ENCODE peak calls at places on chromosomes 3 and 15, in six cellular contexts. One of them, this sample, is unnamed.
A peak's percentile ranks its signal among the peaks of the same experiment; 100 is the strongest.

GRCh38 chr15:49848824-49849209 is 228.0 kb downstream of the DTWD1 start:
- DNase-seq in lower lobe of right lung: no peak
- DNase-seq in PC-3: no peak
- DNase-seq in psoas muscle: no peak
- DNase-seq in CD8-positive, alpha-beta T cell: no peak
- DNase-seq in BJ: no peak
- DNase-seq in this sample: no peak

GRCh38 chr15:39344662-39345141 is 236.2 kb upstream of the THBS1 start:
- DNase-seq in BJ: no peak
- DNase-seq in CD8-positive, alpha-beta T cell: no peak
- DNase-seq in PC-3: peak; percentile 51
- DNase-seq in psoas muscle: no peak
- DNase-seq in lower lobe of right lung: no peak
- DNase-seq in this sample: no peak

GRCh38 chr3:24595801-24596200 is 101.2 kb upstream of the THRB start:
- DNase-seq in BJ: no peak
- DNase-seq in lower lobe of right lung: no peak
- DNase-seq in CD8-positive, alpha-beta T cell: no peak
- DNase-seq in PC-3: peak; percentile 88
- DNase-seq in psoas muscle: no peak
- DNase-seq in this sample: no peak

GRCh38 chr3:139128803-139129202 is 84.1 kb upstream of the PRR23C start:
- DNase-seq in CD8-positive, alpha-beta T cell: no peak
- DNase-seq in BJ: no peak
- DNase-seq in PC-3: no peak
- DNase-seq in lower lobe of right lung: no peak
- DNase-seq in psoas muscle: no peak
- DNase-seq in this sample: no peak

GRCh38 chr15:73567022-73567421 is 66.2 kb downstream of the NPTN start:
- DNase-seq in psoas muscle: no peak
- DNase-seq in CD8-positive, alpha-beta T cell: no peak
- DNase-seq in BJ: no peak
- DNase-seq in lower lobe of right lung: no peak
- DNase-seq in PC-3: no peak
- DNase-seq in this sample: no peak

GRCh38 chr3:162998205-162998604 is 1501.6 kb downstream of the OTOL1 start:
- DNase-seq in PC-3: no peak
- DNase-seq in lower lobe of right lung: no peak
- DNase-seq in BJ: no peak
- DNase-seq in psoas muscle: no peak
- DNase-seq in CD8-positive, alpha-beta T cell: no peak
- DNase-seq in this sample: no peak

GRCh38 chr3:157175678-157176077 is 15.7 kb upstream of the CCNL1 start:
- DNase-seq in psoas muscle: no peak
- DNase-seq in BJ: no peak
- DNase-seq in PC-3: no peak
- DNase-seq in lower lobe of right lung: peak; percentile 71
- DNase-seq in CD8-positive, alpha-beta T cell: peak; percentile 23
- DNase-seq in this sample: no peak

GRCh38 chr15:92634046-92634445 is 21.5 kb downstream of the FAM174B start:
- DNase-seq in psoas muscle: no peak
- DNase-seq in BJ: no peak
- DNase-seq in CD8-positive, alpha-beta T cell: no peak
- DNase-seq in PC-3: no peak
- DNase-seq in lower lobe of right lung: no peak
- DNase-seq in this sample: no peak

GRCh38 chr3:59522550-59522949 is 472.7 kb upstream of the CFAP20DC start:
- DNase-seq in PC-3: peak; percentile 10
- DNase-seq in BJ: no peak
- DNase-seq in lower lobe of right lung: no peak
- DNase-seq in CD8-positive, alpha-beta T cell: no peak
- DNase-seq in psoas muscle: no peak
- DNase-seq in this sample: no peak

GRCh38 chr3:175208316-175208715 is 349.2 kb downstream of the NAALADL2 start:
- DNase-seq in psoas muscle: no peak
- DNase-seq in BJ: no peak
- DNase-seq in PC-3: no peak
- DNase-seq in CD8-positive, alpha-beta T cell: no peak
- DNase-seq in lower lobe of right lung: no peak
- DNase-seq in this sample: no peak

GRCh38 chr3:162492446-162493081 is 996.0 kb downstream of the OTOL1 start:
- DNase-seq in BJ: peak; percentile 73
- DNase-seq in lower lobe of right lung: no peak
- DNase-seq in PC-3: peak; percentile 75
- DNase-seq in CD8-positive, alpha-beta T cell: no peak
- DNase-seq in psoas muscle: no peak
- DNase-seq in this sample: peak; percentile 1

GRCh38 chr3:4834403-4834866 is 144.8 kb upstream of the BHLHE40 start:
- DNase-seq in psoas muscle: no peak
- DNase-seq in CD8-positive, alpha-beta T cell: peak; percentile 71
- DNase-seq in BJ: no peak
- DNase-seq in PC-3: no peak
- DNase-seq in lower lobe of right lung: peak; percentile 63
- DNase-seq in this sample: no peak

GRCh38 chr3:187677604-187678003 is 7.4 kb upstream of the SST start:
- DNase-seq in PC-3: no peak
- DNase-seq in lower lobe of right lung: no peak
- DNase-seq in CD8-positive, alpha-beta T cell: no peak
- DNase-seq in psoas muscle: no peak
- DNase-seq in BJ: peak; percentile 80
- DNase-seq in this sample: no peak

GRCh38 chr3:108004647-108005046 is 86.2 kb downstream of the CD47 start:
- DNase-seq in BJ: no peak
- DNase-seq in CD8-positive, alpha-beta T cell: no peak
- DNase-seq in psoas muscle: no peak
- DNase-seq in PC-3: no peak
- DNase-seq in lower lobe of right lung: peak; percentile 61
- DNase-seq in this sample: no peak

GRCh38 chr15:74022706-74023470 is 28.4 kb downstream of the PML start:
- DNase-seq in lower lobe of right lung: no peak
- DNase-seq in BJ: no peak
- DNase-seq in CD8-positive, alpha-beta T cell: no peak
- DNase-seq in PC-3: no peak
- DNase-seq in psoas muscle: no peak
- DNase-seq in this sample: no peak

GRCh38 chr15:40103124-40103858 is 5.4 kb downstream of the BMF start:
- DNase-seq in CD8-positive, alpha-beta T cell: no peak
- DNase-seq in BJ: peak; percentile 50
- DNase-seq in psoas muscle: peak; percentile 84
- DNase-seq in lower lobe of right lung: peak; percentile 87
- DNase-seq in PC-3: peak; percentile 91
- DNase-seq in this sample: no peak

GRCh38 chr15:89075846-89076245 is 12.4 kb upstream of the ABHD2 start:
- DNase-seq in psoas muscle: no peak
- DNase-seq in BJ: no peak
- DNase-seq in PC-3: no peak
- DNase-seq in CD8-positive, alpha-beta T cell: no peak
- DNase-seq in lower lobe of right lung: no peak
- DNase-seq in this sample: no peak

GRCh38 chr3:45198264-45199260 is 27.5 kb downstream of the TMEM158 start:
- DNase-seq in psoas muscle: no peak
- DNase-seq in CD8-positive, alpha-beta T cell: no peak
- DNase-seq in lower lobe of right lung: no peak
- DNase-seq in BJ: no peak
- DNase-seq in PC-3: no peak
- DNase-seq in this sample: no peak

GRCh38 chr15:79031201-79031600 is 59.4 kb downstream of the RASGRF1 start:
- DNase-seq in lower lobe of right lung: no peak
- DNase-seq in PC-3: no peak
- DNase-seq in psoas muscle: no peak
- DNase-seq in BJ: no peak
- DNase-seq in CD8-positive, alpha-beta T cell: no peak
- DNase-seq in this sample: no peak

GRCh38 chr3:43268636-43269035 is 17.7 kb upstream of the SNRK start:
- DNase-seq in lower lobe of right lung: no peak
- DNase-seq in PC-3: peak; percentile 37
- DNase-seq in BJ: no peak
- DNase-seq in psoas muscle: no peak
- DNase-seq in CD8-positive, alpha-beta T cell: no peak
- DNase-seq in this sample: no peak

GRCh38 chr3:49654955-49655556 is 19.1 kb upstream of the APEH start:
- DNase-seq in lower lobe of right lung: no peak
- DNase-seq in CD8-positive, alpha-beta T cell: no peak
- DNase-seq in PC-3: no peak
- DNase-seq in BJ: no peak
- DNase-seq in psoas muscle: no peak
- DNase-seq in this sample: no peak

GRCh38 chr15:74793135-74794028 is 11.5 kb downstream of the CSK start:
- DNase-seq in BJ: no peak
- DNase-seq in psoas muscle: no peak
- DNase-seq in lower lobe of right lung: no peak
- DNase-seq in CD8-positive, alpha-beta T cell: peak; percentile 85
- DNase-seq in PC-3: no peak
- DNase-seq in this sample: no peak

GRCh38 chr3:31077021-31077601 is 182.7 kb upstream of the GADL1 start:
- DNase-seq in PC-3: peak; percentile 97
- DNase-seq in psoas muscle: no peak
- DNase-seq in CD8-positive, alpha-beta T cell: no peak
- DNase-seq in lower lobe of right lung: no peak
- DNase-seq in BJ: peak; percentile 75
- DNase-seq in this sample: peak; percentile 89

GRCh38 chr3:45180899-45181298 is 34.7 kb upstream of the CDCP1 start:
- DNase-seq in BJ: no peak
- DNase-seq in lower lobe of right lung: no peak
- DNase-seq in PC-3: no peak
- DNase-seq in CD8-positive, alpha-beta T cell: no peak
- DNase-seq in psoas muscle: no peak
- DNase-seq in this sample: no peak

GRCh38 chr3:18098960-18099587 is 326.1 kb downstream of the SATB1 start:
- DNase-seq in BJ: peak; percentile 69
- DNase-seq in CD8-positive, alpha-beta T cell: no peak
- DNase-seq in lower lobe of right lung: no peak
- DNase-seq in PC-3: peak; percentile 99
- DNase-seq in psoas muscle: no peak
- DNase-seq in this sample: peak; percentile 92

GRCh38 chr3:197674741-197675567 is 61.8 kb downstream of the RUBCN start:
- DNase-seq in PC-3: no peak
- DNase-seq in CD8-positive, alpha-beta T cell: no peak
- DNase-seq in lower lobe of right lung: no peak
- DNase-seq in psoas muscle: no peak
- DNase-seq in BJ: no peak
- DNase-seq in this sample: no peak
- H3K36me3 ChIP-seq in PC-3: peaks cover 10% of the 10 kb centered on the region
- H3K36me3 ChIP-seq in CD8-positive, alpha-beta T cell: peaks cover 10% of the 10 kb centered on the region
- H3K36me3 ChIP-seq in lower lobe of right lung: peaks cover 63% of the 10 kb centered on the region
- H3K36me3 ChIP-seq in psoas muscle: peaks cover 69% of the 10 kb centered on the region
- H3K36me3 ChIP-seq in BJ: peaks cover 22% of the 10 kb centered on the region
- H3K36me3 ChIP-seq in this sample: no peaks in the 10 kb centered on the region

GRCh38 chr3:12796171-12797123 is at the start of gene CAND2:
- DNase-seq in CD8-positive, alpha-beta T cell: peak; percentile 41
- DNase-seq in lower lobe of right lung: peak; percentile 69
- DNase-seq in PC-3: no peak
- DNase-seq in BJ: no peak
- DNase-seq in psoas muscle: peak; percentile 83
- DNase-seq in this sample: no peak
- H3K4me3 ChIP-seq in CD8-positive, alpha-beta T cell: peak within 1 kb of the TSS; percentile 67
- H3K4me3 ChIP-seq in lower lobe of right lung: peak within 1 kb of the TSS; percentile 67
- H3K4me3 ChIP-seq in PC-3: peak within 1 kb of the TSS; percentile 65
- H3K4me3 ChIP-seq in BJ: peak within 1 kb of the TSS; percentile 46
- H3K4me3 ChIP-seq in psoas muscle: peak within 1 kb of the TSS; percentile 84
- H3K4me3 ChIP-seq in this sample: peak within 1 kb of the TSS; percentile 43

DNA sequence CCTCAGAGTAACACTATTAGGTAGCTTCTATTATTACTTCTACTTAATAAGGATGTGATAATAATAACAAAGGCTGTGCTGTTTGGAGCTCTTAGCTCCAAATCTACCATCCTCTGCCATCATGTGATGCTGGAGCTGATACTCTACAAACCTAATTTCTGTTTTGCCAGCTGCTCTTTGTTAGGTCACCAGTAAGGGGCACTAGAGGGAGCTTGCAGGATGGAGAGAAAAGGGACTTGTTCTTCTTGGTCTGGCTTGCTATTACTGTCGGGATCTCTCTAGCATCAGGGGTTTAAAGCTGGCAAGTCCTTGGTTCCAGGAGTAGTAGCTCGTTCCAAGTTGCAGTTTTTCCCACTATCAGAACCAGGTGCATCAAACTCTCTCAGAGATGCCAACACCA is 194.9 kb upstream of the KBTBD8 start:
- DNase-seq in lower lobe of right lung: no peak
- DNase-seq in PC-3: no peak
- DNase-seq in BJ: no peak
- DNase-seq in CD8-positive, alpha-beta T cell: no peak
- DNase-seq in psoas muscle: no peak
- DNase-seq in this sample: no peak
- TF ChIP-seq CTCF in lower lobe of right lung: no peak
- TF ChIP-seq CTCF in PC-3: no peak
- TF ChIP-seq CTCF in BJ: no peak
- TF ChIP-seq CTCF in CD8-positive, alpha-beta T cell: no peak
- TF ChIP-seq CTCF in psoas muscle: no peak
- TF ChIP-seq CTCF in this sample: peak; percentile 22

DNA sequence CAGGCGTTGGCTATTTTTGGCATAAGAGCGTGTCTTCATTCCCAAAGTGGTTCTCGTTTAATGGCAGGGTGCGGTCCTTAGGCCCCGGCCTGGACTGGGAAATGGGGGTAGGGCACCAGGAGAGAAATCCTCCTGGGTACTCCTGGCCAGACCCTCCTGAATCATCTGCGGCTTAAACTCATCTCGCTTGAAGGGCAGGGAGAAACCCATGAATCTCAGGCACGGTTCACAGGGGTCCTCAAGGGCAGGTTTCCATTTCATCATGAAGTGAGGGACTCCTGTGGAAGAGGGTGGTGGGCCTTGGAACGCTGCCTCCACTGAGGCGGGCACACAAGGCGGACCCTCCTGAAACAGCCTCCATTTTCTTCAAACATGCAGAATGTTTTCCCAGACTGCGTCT is 48.4 kb downstream of the KLF13 start:
- DNase-seq in PC-3: no peak
- DNase-seq in BJ: no peak
- DNase-seq in CD8-positive, alpha-beta T cell: no peak
- DNase-seq in lower lobe of right lung: no peak
- DNase-seq in psoas muscle: no peak
- DNase-seq in this sample: no peak
- H3K36me3 ChIP-seq in PC-3: no peaks in the 10 kb centered on the region
- H3K36me3 ChIP-seq in BJ: peaks cover 16% of the 10 kb centered on the region
- H3K36me3 ChIP-seq in CD8-positive, alpha-beta T cell: peaks cover 28% of the 10 kb centered on the region
- H3K36me3 ChIP-seq in lower lobe of right lung: peaks cover 73% of the 10 kb centered on the region
- H3K36me3 ChIP-seq in psoas muscle: peaks cover 30% of the 10 kb centered on the region
- H3K36me3 ChIP-seq in this sample: no peaks in the 10 kb centered on the region